ENCODE peak calls at places on chromosome 21, in eight cellular contexts. One of them, this sample, is unnamed.

GRCh38 chr21:33368576-33368975 is 34.6 kb upstream of the IFNGR2 start:
- DNase-seq in prostate gland: no peak
- DNase-seq in foreskin fibroblast: no peak
- DNase-seq in psoas muscle: no peak
- DNase-seq in HCT116: no peak
- DNase-seq in WERI-Rb-1: no peak
- DNase-seq in cardiac fibroblast: no peak
- DNase-seq in A549: no peak
- DNase-seq in this sample: no peak

GRCh38 chr21:35658242-35658641 is 402.1 kb downstream of the SETD4 start:
- DNase-seq in HCT116: no peak
- DNase-seq in WERI-Rb-1: no peak
- DNase-seq in cardiac fibroblast: peak
- DNase-seq in foreskin fibroblast: peak
- DNase-seq in prostate gland: no peak
- DNase-seq in A549: no peak
- DNase-seq in psoas muscle: no peak
- DNase-seq in this sample: peak

GRCh38 chr21:32367158-32367557 is 25.7 kb downstream of the URB1 start:
- DNase-seq in cardiac fibroblast: peak
- DNase-seq in foreskin fibroblast: no peak
- DNase-seq in prostate gland: peak
- DNase-seq in A549: no peak
- DNase-seq in WERI-Rb-1: no peak
- DNase-seq in HCT116: no peak
- DNase-seq in psoas muscle: no peak
- DNase-seq in this sample: no peak

GRCh38 chr21:41374867-41375533 is 13.2 kb downstream of the MX2 start:
- DNase-seq in psoas muscle: no peak
- DNase-seq in foreskin fibroblast: no peak
- DNase-seq in prostate gland: no peak
- DNase-seq in cardiac fibroblast: no peak
- DNase-seq in A549: no peak
- DNase-seq in WERI-Rb-1: no peak
- DNase-seq in HCT116: no peak
- DNase-seq in this sample: no peak

GRCh38 chr21:42463861-42464515 is 32.0 kb downstream of the RSPH1 start:
- DNase-seq in prostate gland: no peak
- DNase-seq in HCT116: peak
- DNase-seq in WERI-Rb-1: peak
- DNase-seq in foreskin fibroblast: no peak
- DNase-seq in cardiac fibroblast: peak
- DNase-seq in psoas muscle: peak
- DNase-seq in A549: no peak
- DNase-seq in this sample: no peak

GRCh38 chr21:41634211-41634694 is 126.3 kb upstream of the TMPRSS2 start:
- DNase-seq in psoas muscle: no peak
- DNase-seq in A549: no peak
- DNase-seq in cardiac fibroblast: no peak
- DNase-seq in foreskin fibroblast: no peak
- DNase-seq in prostate gland: peak
- DNase-seq in HCT116: no peak
- DNase-seq in WERI-Rb-1: no peak
- DNase-seq in this sample: no peak

GRCh38 chr21:27017251-27017650 is 50.4 kb upstream of the ADAMTS5 start:
- DNase-seq in cardiac fibroblast: peak
- DNase-seq in WERI-Rb-1: no peak
- DNase-seq in foreskin fibroblast: no peak
- DNase-seq in HCT116: no peak
- DNase-seq in psoas muscle: no peak
- DNase-seq in prostate gland: no peak
- DNase-seq in A549: no peak
- DNase-seq in this sample: no peak

GRCh38 chr21:41396452-41397107 is 29.5 kb upstream of the MX1 start:
- DNase-seq in cardiac fibroblast: peak
- DNase-seq in foreskin fibroblast: no peak
- DNase-seq in HCT116: no peak
- DNase-seq in psoas muscle: peak
- DNase-seq in prostate gland: peak
- DNase-seq in WERI-Rb-1: no peak
- DNase-seq in A549: no peak
- DNase-seq in this sample: no peak

GRCh38 chr21:22585558-22585957 is 1587.3 kb downstream of the NCAM2 start:
- DNase-seq in prostate gland: no peak
- DNase-seq in psoas muscle: no peak
- DNase-seq in foreskin fibroblast: no peak
- DNase-seq in WERI-Rb-1: no peak
- DNase-seq in A549: no peak
- DNase-seq in cardiac fibroblast: no peak
- DNase-seq in HCT116: no peak
- DNase-seq in this sample: no peak

GRCh38 chr21:36908260-36908908 is 58.1 kb downstream of the HLCS start:
- DNase-seq in cardiac fibroblast: peak
- DNase-seq in WERI-Rb-1: no peak
- DNase-seq in prostate gland: no peak
- DNase-seq in foreskin fibroblast: no peak
- DNase-seq in A549: no peak
- DNase-seq in psoas muscle: no peak
- DNase-seq in HCT116: no peak
- DNase-seq in this sample: no peak
- TF ChIP-seq CTCF in cardiac fibroblast: peak
- TF ChIP-seq CTCF in WERI-Rb-1: no peak
- TF ChIP-seq CTCF in prostate gland: no peak
- TF ChIP-seq CTCF in foreskin fibroblast: no peak
- TF ChIP-seq CTCF in A549: no peak
- TF ChIP-seq CTCF in psoas muscle: no peak
- TF ChIP-seq CTCF in HCT116: peak
- TF ChIP-seq CTCF in this sample: no peak

GRCh38 chr21:29196664-29197052 is 66.2 kb downstream of the MAP3K7CL start:
- DNase-seq in cardiac fibroblast: no peak
- DNase-seq in HCT116: no peak
- DNase-seq in WERI-Rb-1: no peak
- DNase-seq in prostate gland: no peak
- DNase-seq in foreskin fibroblast: no peak
- DNase-seq in psoas muscle: no peak
- DNase-seq in A549: no peak
- DNase-seq in this sample: no peak
- H3K4me3 ChIP-seq in cardiac fibroblast: no peak
- H3K4me3 ChIP-seq in HCT116: peak
- H3K4me3 ChIP-seq in WERI-Rb-1: no peak
- H3K4me3 ChIP-seq in prostate gland: no peak
- H3K4me3 ChIP-seq in foreskin fibroblast: peak
- H3K4me3 ChIP-seq in psoas muscle: peak
- H3K4me3 ChIP-seq in A549: peak
- H3K4me3 ChIP-seq in this sample: no peak

GRCh38 chr21:39445339-39446269 is at the start of gene LCA5L:
- DNase-seq in HCT116: peak
- DNase-seq in cardiac fibroblast: peak
- DNase-seq in prostate gland: peak
- DNase-seq in psoas muscle: peak
- DNase-seq in A549: peak
- DNase-seq in foreskin fibroblast: peak
- DNase-seq in WERI-Rb-1: peak
- DNase-seq in this sample: peak
- TF ChIP-seq CTCF in HCT116: no peak
- TF ChIP-seq CTCF in cardiac fibroblast: peak
- TF ChIP-seq CTCF in prostate gland: no peak
- TF ChIP-seq CTCF in psoas muscle: no peak
- TF ChIP-seq CTCF in A549: no peak
- TF ChIP-seq CTCF in foreskin fibroblast: no peak
- TF ChIP-seq CTCF in WERI-Rb-1: peak
- TF ChIP-seq CTCF in this sample: peak

DNA sequence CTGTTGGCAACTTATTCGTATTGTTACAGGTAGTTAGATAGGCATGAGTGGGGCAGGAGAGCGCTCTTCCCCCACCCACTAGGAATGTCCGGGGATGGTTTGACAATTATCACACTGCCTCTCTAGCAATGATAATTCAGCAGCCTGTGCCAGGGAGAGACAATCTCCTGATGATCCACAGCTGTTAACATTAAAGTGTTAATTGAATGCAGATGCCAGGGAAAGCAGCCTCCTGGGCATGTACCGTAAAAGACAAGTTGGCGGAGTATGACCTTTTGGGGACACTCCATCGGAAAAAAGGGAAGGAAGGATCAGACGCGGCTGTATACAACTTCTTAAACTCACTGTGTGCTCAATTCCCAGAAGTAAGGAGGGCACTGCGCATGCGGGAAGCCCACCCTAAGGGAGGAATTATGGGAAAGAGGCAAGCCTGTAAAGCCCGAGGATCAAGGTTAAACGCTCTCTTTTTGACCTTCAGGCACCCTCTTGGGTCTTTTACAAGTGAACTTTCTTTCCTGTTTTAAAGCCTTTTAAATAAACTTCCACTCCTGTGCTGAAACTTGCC is 62.6 kb downstream of the MAP3K7CL start:
- DNase-seq in A549: no peak
- DNase-seq in cardiac fibroblast: no peak
- DNase-seq in prostate gland: no peak
- DNase-seq in psoas muscle: no peak
- DNase-seq in HCT116: no peak
- DNase-seq in WERI-Rb-1: no peak
- DNase-seq in foreskin fibroblast: peak
- DNase-seq in this sample: no peak
- H3K4me3 ChIP-seq in A549: no peak
- H3K4me3 ChIP-seq in cardiac fibroblast: no peak
- H3K4me3 ChIP-seq in prostate gland: no peak
- H3K4me3 ChIP-seq in psoas muscle: no peak
- H3K4me3 ChIP-seq in HCT116: no peak
- H3K4me3 ChIP-seq in WERI-Rb-1: no peak
- H3K4me3 ChIP-seq in foreskin fibroblast: peak
- H3K4me3 ChIP-seq in this sample: no peak

GRCh38 chr21:20443558-20444155 is 554.6 kb upstream of the NCAM2 start:
- DNase-seq in A549: no peak
- DNase-seq in WERI-Rb-1: no peak
- DNase-seq in foreskin fibroblast: no peak
- DNase-seq in psoas muscle: no peak
- DNase-seq in HCT116: no peak
- DNase-seq in prostate gland: no peak
- DNase-seq in cardiac fibroblast: no peak
- DNase-seq in this sample: no peak
- TF ChIP-seq CTCF in A549: no peak
- TF ChIP-seq CTCF in WERI-Rb-1: peak
- TF ChIP-seq CTCF in foreskin fibroblast: no peak
- TF ChIP-seq CTCF in psoas muscle: no peak
- TF ChIP-seq CTCF in HCT116: peak
- TF ChIP-seq CTCF in prostate gland: peak
- TF ChIP-seq CTCF in cardiac fibroblast: peak
- TF ChIP-seq CTCF in this sample: no peak

GRCh38 chr21:40016234-40016633 is 149.0 kb downstream of the PCP4 start:
- DNase-seq in prostate gland: no peak
- DNase-seq in HCT116: no peak
- DNase-seq in psoas muscle: no peak
- DNase-seq in foreskin fibroblast: no peak
- DNase-seq in WERI-Rb-1: no peak
- DNase-seq in cardiac fibroblast: no peak
- DNase-seq in A549: no peak
- DNase-seq in this sample: no peak
- H3K4me3 ChIP-seq in prostate gland: no peak
- H3K4me3 ChIP-seq in HCT116: no peak
- H3K4me3 ChIP-seq in psoas muscle: no peak
- H3K4me3 ChIP-seq in foreskin fibroblast: no peak
- H3K4me3 ChIP-seq in WERI-Rb-1: no peak
- H3K4me3 ChIP-seq in cardiac fibroblast: no peak
- H3K4me3 ChIP-seq in A549: no peak
- H3K4me3 ChIP-seq in this sample: no peak

This sample was measured in AG04449.